ENCODE peak calls at places on chromosomes 1 and 21, in seven cellular contexts. One of them, this sample, is unnamed.

GRCh38 chr21:16976132-16976666 is 536.6 kb upstream of the CXADR start:
- DNase-seq in uterus: no peak
- DNase-seq in NCI-H82: peak; percentile 51
- DNase-seq in NAMALWA: no peak
- DNase-seq in Kasumi-1: no peak
- DNase-seq in foreskin keratinocyte: no peak
- DNase-seq in Calu3: no peak
- DNase-seq in this sample: no peak

GRCh38 chr1:195591917-195592672 is 1016.1 kb downstream of the KCNT2 start:
- DNase-seq in Kasumi-1: no peak
- DNase-seq in NCI-H82: no peak
- DNase-seq in foreskin keratinocyte: peak; percentile 91
- DNase-seq in NAMALWA: no peak
- DNase-seq in Calu3: no peak
- DNase-seq in uterus: no peak
- DNase-seq in this sample: no peak

GRCh38 chr1:112603541-112603940 is 15.4 kb downstream of the ST7L start:
- DNase-seq in Calu3: no peak
- DNase-seq in Kasumi-1: no peak
- DNase-seq in foreskin keratinocyte: no peak
- DNase-seq in NAMALWA: no peak
- DNase-seq in NCI-H82: no peak
- DNase-seq in uterus: no peak
- DNase-seq in this sample: no peak

GRCh38 chr1:87796521-87796920 is 467.8 kb downstream of the LMO4 start:
- DNase-seq in NCI-H82: no peak
- DNase-seq in foreskin keratinocyte: no peak
- DNase-seq in Calu3: no peak
- DNase-seq in uterus: no peak
- DNase-seq in NAMALWA: no peak
- DNase-seq in Kasumi-1: no peak
- DNase-seq in this sample: no peak

GRCh38 chr1:52424238-52424637 is 19.8 kb downstream of the PRPF38A start:
- DNase-seq in NAMALWA: no peak
- DNase-seq in NCI-H82: no peak
- DNase-seq in Kasumi-1: peak; percentile 96
- DNase-seq in uterus: no peak
- DNase-seq in Calu3: no peak
- DNase-seq in foreskin keratinocyte: no peak
- DNase-seq in this sample: peak; percentile 76

GRCh38 chr1:15153842-15154479 is 414 bp downstream of the TMEM51 start:
- DNase-seq in NCI-H82: peak; percentile 84
- DNase-seq in NAMALWA: no peak
- DNase-seq in uterus: peak; percentile 47
- DNase-seq in foreskin keratinocyte: no peak
- DNase-seq in Kasumi-1: no peak
- DNase-seq in Calu3: peak; percentile 70
- DNase-seq in this sample: peak; percentile 81

GRCh38 chr1:227952374-227953021 is 4.8 kb upstream of the WNT9A start:
- DNase-seq in Calu3: no peak
- DNase-seq in NAMALWA: no peak
- DNase-seq in Kasumi-1: no peak
- DNase-seq in uterus: no peak
- DNase-seq in NCI-H82: no peak
- DNase-seq in foreskin keratinocyte: no peak
- DNase-seq in this sample: no peak

GRCh38 chr21:35366348-35367085 is 317.4 kb upstream of the RUNX1 start:
- DNase-seq in NAMALWA: no peak
- DNase-seq in Calu3: no peak
- DNase-seq in NCI-H82: no peak
- DNase-seq in foreskin keratinocyte: no peak
- DNase-seq in Kasumi-1: no peak
- DNase-seq in uterus: peak; percentile 21
- DNase-seq in this sample: no peak

This sample was measured in KBM-7.